ENCODE peak calls at places on chromosomes 6 and 20, in six cellular contexts. One of them, this sample, is unnamed.

GRCh38 chr20:32959351-32960221 is 44.6 kb downstream of the SUN5 start:
- DNase-seq in fibroblast of lung: no peak
- DNase-seq in A549: no peak
- DNase-seq in neural progenitor cell: no peak
- DNase-seq in IMR-90: no peak
- DNase-seq in PC-9: no peak
- DNase-seq in this sample: no peak

GRCh38 chr6:32074996-32075532 is 34.1 kb downstream of the TNXB start:
- DNase-seq in PC-9: no peak
- DNase-seq in IMR-90: peak; percentile 34
- DNase-seq in A549: no peak
- DNase-seq in fibroblast of lung: peak; percentile 56
- DNase-seq in neural progenitor cell: no peak
- DNase-seq in this sample: no peak

GRCh38 chr6:27188885-27189418 is 58.5 kb upstream of the PRSS16 start:
- DNase-seq in fibroblast of lung: peak; percentile 73
- DNase-seq in A549: peak; percentile 77
- DNase-seq in IMR-90: peak; percentile 83
- DNase-seq in neural progenitor cell: peak; percentile 91
- DNase-seq in PC-9: peak; percentile 66
- DNase-seq in this sample: peak; percentile 84

GRCh38 chr20:12575352-12576095 is 433.2 kb upstream of the SPTLC3 start:
- DNase-seq in neural progenitor cell: no peak
- DNase-seq in PC-9: no peak
- DNase-seq in fibroblast of lung: no peak
- DNase-seq in IMR-90: no peak
- DNase-seq in A549: no peak
- DNase-seq in this sample: no peak

GRCh38 chr6:108862479-108863191 is 14.4 kb downstream of the ARMC2 start:
- DNase-seq in IMR-90: no peak
- DNase-seq in fibroblast of lung: no peak
- DNase-seq in PC-9: no peak
- DNase-seq in A549: no peak
- DNase-seq in neural progenitor cell: no peak
- DNase-seq in this sample: no peak

GRCh38 chr20:62369508-62370114 is 2.5 kb upstream of the LAMA5 start:
- DNase-seq in neural progenitor cell: no peak
- DNase-seq in PC-9: no peak
- DNase-seq in IMR-90: no peak
- DNase-seq in fibroblast of lung: no peak
- DNase-seq in A549: peak; percentile 83
- DNase-seq in this sample: no peak

GRCh38 chr20:24097051-24097450 is 108.5 kb upstream of the GGTLC1 start:
- DNase-seq in IMR-90: no peak
- DNase-seq in PC-9: no peak
- DNase-seq in fibroblast of lung: no peak
- DNase-seq in A549: no peak
- DNase-seq in neural progenitor cell: peak; percentile 24
- DNase-seq in this sample: no peak

GRCh38 chr20:32555584-32555983 is 29.5 kb downstream of the NOL4L start:
- DNase-seq in IMR-90: no peak
- DNase-seq in PC-9: no peak
- DNase-seq in fibroblast of lung: no peak
- DNase-seq in neural progenitor cell: no peak
- DNase-seq in A549: no peak
- DNase-seq in this sample: no peak

GRCh38 chr6:8108031-8108660 is 5.8 kb upstream of the EEF1E1 start:
- DNase-seq in PC-9: peak; percentile 78
- DNase-seq in fibroblast of lung: peak; percentile 92
- DNase-seq in A549: peak; percentile 76
- DNase-seq in IMR-90: peak; percentile 99
- DNase-seq in neural progenitor cell: no peak
- DNase-seq in this sample: no peak

GRCh38 chr20:24332956-24333355 is 136.5 kb upstream of the SYNDIG1 start:
- DNase-seq in A549: no peak
- DNase-seq in neural progenitor cell: no peak
- DNase-seq in fibroblast of lung: no peak
- DNase-seq in IMR-90: no peak
- DNase-seq in PC-9: no peak
- DNase-seq in this sample: no peak

GRCh38 chr6:30732237-30732943 is 10.1 kb downstream of the FLOT1 start:
- DNase-seq in PC-9: no peak
- DNase-seq in A549: no peak
- DNase-seq in fibroblast of lung: no peak
- DNase-seq in neural progenitor cell: no peak
- DNase-seq in IMR-90: no peak
- DNase-seq in this sample: no peak

GRCh38 chr6:30725713-30726505 is 5.8 kb downstream of the TUBB start:
- DNase-seq in A549: peak; percentile 36
- DNase-seq in PC-9: no peak
- DNase-seq in IMR-90: peak; percentile 68
- DNase-seq in neural progenitor cell: no peak
- DNase-seq in fibroblast of lung: peak; percentile 73
- DNase-seq in this sample: no peak

GRCh38 chr6:30726506-30727413 is 6.6 kb downstream of the TUBB start:
- DNase-seq in fibroblast of lung: no peak
- DNase-seq in neural progenitor cell: no peak
- DNase-seq in A549: no peak
- DNase-seq in IMR-90: peak; percentile 27
- DNase-seq in PC-9: no peak
- DNase-seq in this sample: no peak

GRCh38 chr6:30727920-30728605 is 7.9 kb downstream of the TUBB start:
- DNase-seq in neural progenitor cell: no peak
- DNase-seq in A549: peak; percentile 56
- DNase-seq in fibroblast of lung: peak; percentile 59
- DNase-seq in IMR-90: peak; percentile 71
- DNase-seq in PC-9: no peak
- DNase-seq in this sample: no peak

DNA sequence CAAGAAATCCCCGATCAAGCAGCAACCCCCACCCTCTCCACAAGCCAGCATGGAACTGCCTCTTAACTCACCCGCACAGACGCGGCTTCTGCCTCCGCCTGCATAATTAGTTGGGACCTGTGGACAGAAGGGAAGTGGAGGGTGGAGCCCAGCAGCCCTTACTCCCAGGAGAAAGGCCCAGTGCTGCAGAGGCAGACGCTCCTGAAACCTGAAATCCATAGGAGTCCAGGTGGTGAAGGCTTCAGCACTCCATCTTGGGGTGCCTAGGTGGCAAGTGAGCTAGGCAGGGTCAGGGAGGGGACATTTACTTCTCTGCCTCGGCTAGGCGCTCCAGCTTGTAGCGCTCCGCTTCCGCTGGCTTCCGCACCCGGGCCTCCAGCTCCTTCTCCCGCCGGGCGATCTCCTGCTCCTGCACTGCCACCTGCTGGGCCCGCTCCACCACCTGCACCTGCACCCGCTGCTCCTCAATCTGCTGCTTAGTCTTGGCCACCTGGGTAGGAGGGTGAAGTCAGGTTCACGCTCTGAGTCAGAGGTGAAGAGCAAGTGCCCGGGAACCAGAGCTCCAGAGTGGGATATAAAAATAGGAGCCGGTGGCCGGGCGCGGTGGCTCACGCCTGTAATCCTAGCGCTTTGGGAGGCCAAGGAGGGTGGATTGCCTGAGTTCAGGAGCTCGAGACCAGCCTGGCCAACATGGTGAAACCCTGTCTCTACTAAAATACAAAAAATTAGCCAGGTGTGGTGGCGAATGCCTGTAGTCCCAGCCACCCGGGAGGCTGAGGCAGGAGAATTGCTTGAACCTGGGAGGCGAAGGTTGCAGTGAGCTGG is 10.7 kb downstream of the TUBB start:
- DNase-seq in IMR-90: peak; percentile 47
- DNase-seq in A549: peak; percentile 74
- DNase-seq in fibroblast of lung: peak; percentile 65
- DNase-seq in neural progenitor cell: peak; percentile 77
- DNase-seq in PC-9: peak; percentile 89
- DNase-seq in this sample: peak; percentile 85
- H3K4me2 ChIP-seq in IMR-90: no peak overlapping the region
- H3K4me2 ChIP-seq in A549: no peak overlapping the region
- H3K4me2 ChIP-seq in fibroblast of lung: no peak overlapping the region
- H3K4me2 ChIP-seq in neural progenitor cell: no peak overlapping the region
- H3K4me2 ChIP-seq in PC-9: peak overlapping the region; percentile 32
- H3K4me2 ChIP-seq in this sample: peak overlapping the region; percentile 40

GRCh38 chr20:59823860-59824259 is 109.6 kb downstream of the SYCP2 start:
- DNase-seq in IMR-90: no peak
- DNase-seq in A549: no peak
- DNase-seq in fibroblast of lung: no peak
- DNase-seq in PC-9: no peak
- DNase-seq in neural progenitor cell: no peak
- DNase-seq in this sample: no peak

GRCh38 chr20:59825944-59826759 is 107.3 kb downstream of the SYCP2 start:
- DNase-seq in PC-9: peak; percentile 83
- DNase-seq in A549: no peak
- DNase-seq in neural progenitor cell: no peak
- DNase-seq in fibroblast of lung: no peak
- DNase-seq in IMR-90: no peak
- DNase-seq in this sample: no peak

GRCh38 chr20:59825563-59825920 is 107.9 kb downstream of the SYCP2 start:
- DNase-seq in PC-9: no peak
- DNase-seq in neural progenitor cell: no peak
- DNase-seq in A549: no peak
- DNase-seq in IMR-90: no peak
- DNase-seq in fibroblast of lung: no peak
- DNase-seq in this sample: no peak

GRCh38 chr20:59823456-59823855 is 110.0 kb downstream of the SYCP2 start:
- DNase-seq in IMR-90: no peak
- DNase-seq in fibroblast of lung: no peak
- DNase-seq in A549: no peak
- DNase-seq in PC-9: no peak
- DNase-seq in neural progenitor cell: no peak
- DNase-seq in this sample: no peak

DNA sequence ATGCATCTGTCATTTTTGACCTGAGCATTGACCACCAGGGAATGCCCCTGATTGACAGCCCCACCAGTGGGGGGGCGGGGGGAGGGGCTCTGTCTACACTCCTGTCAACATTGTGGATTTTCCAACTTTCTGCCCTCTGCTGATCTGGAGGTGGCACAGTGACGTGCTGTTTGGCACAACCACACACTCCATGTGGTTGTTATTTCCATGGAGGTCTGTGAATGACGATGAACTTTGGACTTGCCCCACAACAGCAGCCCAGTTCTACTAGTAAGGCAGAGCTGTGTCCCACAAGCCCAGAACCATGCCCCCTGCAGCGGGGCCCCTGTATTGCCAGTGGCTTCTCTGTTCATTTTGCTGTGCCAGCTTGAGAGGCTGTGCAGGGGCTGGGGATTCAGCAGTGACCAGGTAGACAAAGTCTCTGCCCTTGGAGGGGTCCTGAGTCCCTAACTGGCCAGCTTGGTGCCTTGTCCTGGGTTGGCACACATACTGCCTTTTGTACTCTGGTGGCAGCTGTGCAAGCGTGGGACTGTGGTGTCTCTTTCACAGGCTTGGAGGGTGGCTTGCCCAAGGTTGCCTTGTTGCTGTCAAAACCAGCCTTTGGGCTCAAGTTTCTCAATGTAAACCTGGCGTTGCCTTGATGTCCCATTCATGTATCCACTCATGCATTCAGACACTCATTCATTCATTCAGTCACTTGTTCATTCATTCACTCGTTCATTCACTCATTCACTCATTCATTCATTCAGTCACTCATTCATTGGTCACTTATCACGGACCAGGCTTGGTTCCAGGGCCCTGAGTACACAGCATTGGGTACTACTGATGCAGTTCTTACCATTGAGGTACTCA is 108.5 kb downstream of the SYCP2 start:
- DNase-seq in neural progenitor cell: no peak
- DNase-seq in fibroblast of lung: no peak
- DNase-seq in A549: no peak
- DNase-seq in IMR-90: no peak
- DNase-seq in PC-9: no peak
- DNase-seq in this sample: no peak
- H3K9me3 ChIP-seq in neural progenitor cell: no peaks in the 10 kb centered on the region
- H3K9me3 ChIP-seq in fibroblast of lung: no peaks in the 10 kb centered on the region
- H3K9me3 ChIP-seq in A549: no peaks in the 10 kb centered on the region
- H3K9me3 ChIP-seq in IMR-90: peaks cover 8% of the 10 kb centered on the region
- H3K9me3 ChIP-seq in PC-9: no peaks in the 10 kb centered on the region
- H3K9me3 ChIP-seq in this sample: no peaks in the 10 kb centered on the region

GRCh38 chr6:125114248-125114858 is 39.2 kb upstream of the TPD52L1 start:
- DNase-seq in A549: peak; percentile 48
- DNase-seq in IMR-90: peak; percentile 61
- DNase-seq in fibroblast of lung: peak; percentile 42
- DNase-seq in neural progenitor cell: peak; percentile 43
- DNase-seq in PC-9: peak; percentile 57
- DNase-seq in this sample: peak; percentile 55

GRCh38 chr6:125116170-125116569 is 37.4 kb upstream of the TPD52L1 start:
- DNase-seq in fibroblast of lung: no peak
- DNase-seq in neural progenitor cell: no peak
- DNase-seq in PC-9: no peak
- DNase-seq in IMR-90: no peak
- DNase-seq in A549: no peak
- DNase-seq in this sample: no peak

GRCh38 chr6:125111219-125111983 is 42.2 kb upstream of the TPD52L1 start:
- DNase-seq in IMR-90: no peak
- DNase-seq in PC-9: no peak
- DNase-seq in neural progenitor cell: no peak
- DNase-seq in fibroblast of lung: no peak
- DNase-seq in A549: no peak
- DNase-seq in this sample: no peak

GRCh38 chr6:125110056-125110455 is 43.5 kb upstream of the TPD52L1 start:
- DNase-seq in PC-9: no peak
- DNase-seq in IMR-90: no peak
- DNase-seq in neural progenitor cell: no peak
- DNase-seq in A549: no peak
- DNase-seq in fibroblast of lung: no peak
- DNase-seq in this sample: no peak

DNA sequence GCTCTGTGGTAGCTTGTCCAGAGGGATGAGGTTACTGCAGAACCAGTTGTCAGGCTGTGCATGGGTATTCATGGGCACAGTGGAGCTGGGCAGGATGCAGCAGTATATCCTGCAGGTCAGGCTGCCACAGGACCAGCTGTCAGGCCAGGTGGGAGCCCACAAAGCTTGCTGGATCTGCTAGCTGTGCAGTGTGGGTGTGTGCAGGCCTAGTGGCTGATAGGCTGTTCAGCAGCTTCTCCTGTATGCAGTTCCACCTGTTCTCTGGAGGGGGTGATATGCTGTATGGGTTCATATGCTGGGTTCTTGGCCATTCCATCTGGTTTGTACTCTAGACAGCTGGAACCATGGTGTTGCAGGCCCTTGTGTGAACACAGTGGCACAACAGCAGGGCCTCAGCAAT is 40.6 kb upstream of the TPD52L1 start:
- DNase-seq in A549: no peak
- DNase-seq in IMR-90: no peak
- DNase-seq in neural progenitor cell: no peak
- DNase-seq in fibroblast of lung: no peak
- DNase-seq in PC-9: no peak
- DNase-seq in this sample: no peak
- H3K4me2 ChIP-seq in A549: no peak overlapping the region
- H3K4me2 ChIP-seq in IMR-90: no peak overlapping the region
- H3K4me2 ChIP-seq in neural progenitor cell: no peak overlapping the region
- H3K4me2 ChIP-seq in fibroblast of lung: no peak overlapping the region
- H3K4me2 ChIP-seq in PC-9: no peak overlapping the region
- H3K4me2 ChIP-seq in this sample: no peak overlapping the region

DNA sequence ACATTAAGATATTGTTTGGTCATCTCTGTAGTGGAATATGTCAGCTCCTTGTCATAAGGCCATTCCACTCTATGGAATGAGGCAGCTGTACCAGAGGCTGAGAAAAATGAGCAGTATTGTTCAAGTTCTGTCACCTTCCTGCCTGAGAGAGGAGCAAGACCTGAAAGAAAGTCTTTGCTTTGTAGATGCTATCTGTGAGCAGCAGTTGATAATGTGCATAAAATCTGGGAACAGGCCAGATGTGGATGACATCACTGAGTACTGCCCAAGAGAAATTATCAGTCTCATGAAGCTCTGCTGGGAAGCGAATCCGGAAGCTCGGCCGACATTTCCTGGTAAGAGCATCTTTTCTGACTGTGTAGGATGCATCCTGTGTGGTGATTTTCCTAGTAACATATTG is 16.8 kb downstream of the RIPK1 start:
- DNase-seq in A549: no peak
- DNase-seq in fibroblast of lung: no peak
- DNase-seq in IMR-90: peak; percentile 19
- DNase-seq in neural progenitor cell: no peak
- DNase-seq in PC-9: no peak
- DNase-seq in this sample: no peak
- H3K9me3 ChIP-seq in A549: no peaks in the 10 kb centered on the region
- H3K9me3 ChIP-seq in fibroblast of lung: no peaks in the 10 kb centered on the region
- H3K9me3 ChIP-seq in IMR-90: no peaks in the 10 kb centered on the region
- H3K9me3 ChIP-seq in neural progenitor cell: peaks cover 7% of the 10 kb centered on the region
- H3K9me3 ChIP-seq in PC-9: no peaks in the 10 kb centered on the region
- H3K9me3 ChIP-seq in this sample: peaks cover 3% of the 10 kb centered on the region

This sample was measured in MM.1S.